ENCODE peak calls at places on chromosomes 5 and 9, in four cellular contexts. One of them, this sample, is unnamed.

GRCh38 chr5:52767217-52767743 is 20.4 kb upstream of the ITGA1 start:
- DNase-seq in adrenal gland: no peak
- DNase-seq in body of pancreas: no peak
- DNase-seq in A549: no peak
- DNase-seq in this sample: no peak

GRCh38 chr5:133730346-133730745 is 118.0 kb upstream of the FSTL4 start:
- DNase-seq in adrenal gland: no peak
- DNase-seq in body of pancreas: no peak
- DNase-seq in A549: no peak
- DNase-seq in this sample: no peak

GRCh38 chr5:15499528-15500325 is at the start of gene FBXL7:
- DNase-seq in adrenal gland: peak; percentile 85
- DNase-seq in body of pancreas: peak; percentile 17
- DNase-seq in A549: peak; percentile 28
- DNase-seq in this sample: peak; percentile 28

GRCh38 chr5:28542968-28543367 is 1504.6 kb upstream of the CDH9 start:
- DNase-seq in adrenal gland: no peak
- DNase-seq in body of pancreas: no peak
- DNase-seq in A549: no peak
- DNase-seq in this sample: no peak

GRCh38 chr5:8682381-8682780 is 813.4 kb downstream of the MTRR start:
- DNase-seq in adrenal gland: no peak
- DNase-seq in body of pancreas: no peak
- DNase-seq in A549: no peak
- DNase-seq in this sample: no peak

GRCh38 chr9:133934512-133935221 is 57.5 kb downstream of the VAV2 start:
- DNase-seq in adrenal gland: no peak
- DNase-seq in body of pancreas: no peak
- DNase-seq in A549: no peak
- DNase-seq in this sample: no peak

GRCh38 chr9:129467004-129467588 is 153.8 kb downstream of the C9orf50 start:
- DNase-seq in adrenal gland: no peak
- DNase-seq in body of pancreas: peak; percentile 54
- DNase-seq in A549: no peak
- DNase-seq in this sample: no peak

GRCh38 chr5:141812512-141812911 is 65.7 kb downstream of the PCDH1 start:
- DNase-seq in adrenal gland: no peak
- DNase-seq in body of pancreas: no peak
- DNase-seq in A549: no peak
- DNase-seq in this sample: no peak

GRCh38 chr9:133768859-133769510 is 30.8 kb upstream of the SARDH start:
- DNase-seq in adrenal gland: peak; percentile 44
- DNase-seq in body of pancreas: peak; percentile 97
- DNase-seq in A549: no peak
- DNase-seq in this sample: peak; percentile 93

GRCh38 chr9:131361202-131361833 is 32.6 kb upstream of the PRRC2B start:
- DNase-seq in adrenal gland: no peak
- DNase-seq in body of pancreas: peak; percentile 60
- DNase-seq in A549: no peak
- DNase-seq in this sample: peak; percentile 86

GRCh38 chr5:151357097-151357496 is 9.7 kb upstream of the SLC36A2 start:
- DNase-seq in adrenal gland: no peak
- DNase-seq in body of pancreas: no peak
- DNase-seq in A549: no peak
- DNase-seq in this sample: no peak

GRCh38 chr5:37834542-37835399 is 5.1 kb downstream of the GDNF start:
- DNase-seq in adrenal gland: no peak
- DNase-seq in body of pancreas: no peak
- DNase-seq in A549: no peak
- DNase-seq in this sample: no peak

GRCh38 chr9:135665795-135666189 is 2.7 kb downstream of the LCN9 start:
- DNase-seq in adrenal gland: no peak
- DNase-seq in body of pancreas: no peak
- DNase-seq in A549: no peak
- DNase-seq in this sample: no peak

GRCh38 chr9:129478461-129478860 is 142.4 kb downstream of the C9orf50 start:
- DNase-seq in adrenal gland: no peak
- DNase-seq in body of pancreas: no peak
- DNase-seq in A549: no peak
- DNase-seq in this sample: no peak

GRCh38 chr5:107129051-107129450 is 541.7 kb downstream of the EFNA5 start:
- DNase-seq in adrenal gland: no peak
- DNase-seq in body of pancreas: peak; percentile 4
- DNase-seq in A549: no peak
- DNase-seq in this sample: no peak

GRCh38 chr5:34064656-34065055 is 21.6 kb upstream of the C1QTNF3 start:
- DNase-seq in adrenal gland: no peak
- DNase-seq in body of pancreas: no peak
- DNase-seq in A549: no peak
- DNase-seq in this sample: no peak

GRCh38 chr9:38090170-38090569 is 21.1 kb upstream of the SHB start:
- DNase-seq in adrenal gland: peak; percentile 7
- DNase-seq in body of pancreas: no peak
- DNase-seq in A549: no peak
- DNase-seq in this sample: no peak

GRCh38 chr5:67516959-67517358 is 320.4 kb upstream of the CD180 start:
- DNase-seq in adrenal gland: no peak
- DNase-seq in body of pancreas: no peak
- DNase-seq in A549: no peak
- DNase-seq in this sample: peak; percentile 69

DNA sequence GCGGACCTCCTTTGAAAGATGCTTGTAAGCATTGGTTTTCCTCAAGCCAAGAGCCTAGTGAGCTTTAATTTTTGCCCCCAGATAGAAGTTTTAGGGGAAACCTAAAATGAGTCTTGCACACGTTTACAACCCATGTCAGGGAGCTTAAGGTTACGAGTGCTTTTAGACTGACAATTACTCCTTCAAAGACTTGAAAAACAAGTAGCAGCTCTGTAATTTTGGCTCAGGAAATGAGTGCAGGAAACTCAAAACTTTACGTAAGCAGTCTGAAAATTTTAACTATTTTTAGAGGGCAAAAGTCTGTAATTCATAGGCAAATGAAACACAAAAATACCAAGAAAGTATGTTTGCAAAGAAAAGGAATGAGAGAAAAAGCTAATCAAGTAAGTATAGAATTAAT is 36.8 kb downstream of the UBE2QL1 start:
- DNase-seq in adrenal gland: no peak
- DNase-seq in body of pancreas: no peak
- DNase-seq in A549: no peak
- DNase-seq in this sample: no peak
- TF ChIP-seq POLR2A in adrenal gland: no peak
- TF ChIP-seq POLR2A in body of pancreas: no peak
- TF ChIP-seq POLR2A in A549: no peak
- TF ChIP-seq POLR2A in this sample: no peak

GRCh38 chr5:16580382-16580781 is 36.4 kb downstream of the RETREG1 start:
- DNase-seq in adrenal gland: no peak
- DNase-seq in body of pancreas: no peak
- DNase-seq in A549: no peak
- DNase-seq in this sample: peak; percentile 66

GRCh38 chr5:16574789-16575785 is 41.7 kb downstream of the RETREG1 start:
- DNase-seq in adrenal gland: no peak
- DNase-seq in body of pancreas: no peak
- DNase-seq in A549: no peak
- DNase-seq in this sample: peak; percentile 98

GRCh38 chr5:16579142-16579541 is 37.7 kb downstream of the RETREG1 start:
- DNase-seq in adrenal gland: peak; percentile 36
- DNase-seq in body of pancreas: no peak
- DNase-seq in A549: no peak
- DNase-seq in this sample: peak; percentile 80

GRCh38 chr5:16578474-16578883 is 38.3 kb downstream of the RETREG1 start:
- DNase-seq in adrenal gland: no peak
- DNase-seq in body of pancreas: no peak
- DNase-seq in A549: no peak
- DNase-seq in this sample: no peak

GRCh38 chr5:16577677-16578076 is 39.1 kb downstream of the RETREG1 start:
- DNase-seq in adrenal gland: no peak
- DNase-seq in body of pancreas: no peak
- DNase-seq in A549: no peak
- DNase-seq in this sample: no peak
- H3K9me3 ChIP-seq in adrenal gland: no peaks in the 10 kb centered on the region
- H3K9me3 ChIP-seq in body of pancreas: no peaks in the 10 kb centered on the region
- H3K9me3 ChIP-seq in A549: no peaks in the 10 kb centered on the region
- H3K9me3 ChIP-seq in this sample: no peaks in the 10 kb centered on the region

DNA sequence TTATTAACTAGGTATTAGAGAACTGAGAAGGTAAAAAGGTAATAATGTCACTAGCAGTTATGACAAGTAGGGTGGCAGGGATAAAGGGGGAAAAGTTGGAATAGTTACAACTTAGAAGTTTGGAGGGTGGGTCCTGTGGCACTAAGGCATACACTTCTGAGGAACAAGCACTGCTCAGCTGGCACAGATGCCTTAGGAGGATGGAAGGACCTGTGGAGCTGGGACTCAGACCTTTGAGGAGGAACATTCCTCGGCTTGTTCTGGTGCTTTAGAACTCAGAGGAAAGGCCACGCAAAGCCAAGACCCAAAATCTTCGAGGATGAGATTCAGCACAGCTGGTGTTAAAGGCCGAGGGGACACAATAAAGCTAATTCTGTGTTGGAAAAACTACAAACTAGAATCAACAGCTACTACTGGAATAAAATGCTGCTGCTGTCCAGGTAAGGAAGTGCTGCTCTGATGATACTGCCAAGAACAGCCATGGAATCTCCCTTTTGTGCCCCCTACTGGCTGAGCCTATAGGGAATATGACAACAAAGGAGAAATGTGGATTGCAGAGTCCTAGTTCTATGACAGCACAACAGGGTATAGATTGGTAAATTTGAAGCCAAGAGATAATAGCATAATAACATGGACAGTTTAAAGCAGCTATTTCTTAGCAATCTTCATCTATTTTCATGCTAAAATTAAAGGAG is 126.7 kb downstream of the SLC25A46 start:
- DNase-seq in adrenal gland: no peak
- DNase-seq in body of pancreas: no peak
- DNase-seq in A549: peak; percentile 7
- DNase-seq in this sample: no peak
- TF ChIP-seq CTCF in adrenal gland: no peak
- TF ChIP-seq CTCF in body of pancreas: peak; percentile 27
- TF ChIP-seq CTCF in A549: peak; percentile 19
- TF ChIP-seq CTCF in this sample: no peak

DNA sequence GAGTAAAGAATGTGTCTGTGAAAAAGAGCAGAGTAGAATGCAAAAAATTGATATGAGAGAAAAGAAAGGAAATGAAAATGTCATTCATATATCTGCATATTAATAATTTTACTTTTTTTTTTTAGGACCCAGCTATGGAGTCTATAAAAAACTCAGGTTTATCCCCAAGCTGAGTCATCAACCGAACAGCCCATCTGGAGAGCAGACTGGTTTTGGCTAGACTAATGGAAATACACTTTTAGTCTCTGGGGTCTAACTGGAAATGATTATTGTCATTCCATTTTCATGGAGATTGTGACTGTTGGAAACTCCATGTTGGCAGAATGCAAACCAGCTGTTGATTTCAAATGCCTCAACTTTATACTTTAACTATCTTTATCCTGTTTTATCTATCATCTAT is 28.7 kb downstream of the ANXA1 start:
- DNase-seq in adrenal gland: no peak
- DNase-seq in body of pancreas: no peak
- DNase-seq in A549: no peak
- DNase-seq in this sample: no peak
- TF ChIP-seq POLR2A in adrenal gland: no peak
- TF ChIP-seq POLR2A in body of pancreas: no peak
- TF ChIP-seq POLR2A in A549: no peak
- TF ChIP-seq POLR2A in this sample: no peak